ENCODE peak calls at places on chromosomes 5 and 9, in four cellular contexts. R is WTC11, L is activated T-cell treated with anti-CD3 and anti-CD28 coated beads for 1 hour, C is hypothalamus. V is an unnamed sample.

GRCh38 chr5:2898661-2899060 is 147.2 kb upstream of the IRX2 start:
- DNase-seq in R (no peak), L (no peak), C (no peak), V (no peak)

GRCh38 chr9:12916037-12916436 is 141.2 kb downstream of the LURAP1L start:
- DNase-seq in R (no peak), L (no peak), C (peak), V (no peak)

GRCh38 chr5:10505517-10506095 is 58.3 kb upstream of the ANKRD33B start:
- DNase-seq in R (no peak), L (no peak), C (no peak), V (no peak)

GRCh38 chr5:104199771-104200170 is 637.2 kb upstream of the NUDT12 start:
- DNase-seq in R (no peak), L (no peak), C (no peak), V (no peak)

GRCh38 chr9:35907732-35908483 is 1.4 kb upstream of the SPAAR start:
- DNase-seq in R (no peak), L (no peak), C (no peak), V (peak)

GRCh38 chr9:131773911-131774379 is 34.1 kb upstream of the RAPGEF1 start:
- DNase-seq in R (peak), L (peak), C (peak), V (no peak)

GRCh38 chr9:98080780-98081179 is 24.2 kb downstream of the NANS start:
- DNase-seq in R (no peak), L (no peak), C (no peak), V (no peak)

GRCh38 chr5:144093400-144093799 is 77.1 kb downstream of the YIPF5 start:
- DNase-seq in R (no peak), L (no peak), C (no peak), V (no peak)

GRCh38 chr5:87499478-87500410 is 87.0 kb upstream of the CCNH start:
- DNase-seq in R (peak), L (no peak), C (no peak), V (no peak)